ENCODE peak calls at places on chromosomes 11 and 22, in nine cellular contexts. One of them, this sample, is unnamed.
A peak's percentile ranks its signal among the peaks of the same experiment; 100 is the strongest.

GRCh38 chr11:124717786-124718634 is 21.7 kb upstream of the NRGN start:
- DNase-seq in nucleus accumbens: no peak
- DNase-seq in anterior cingulate cortex: no peak
- DNase-seq in stimulated activated CD8-positive, alpha-beta memory T cell treated with anti-CD3 and anti-CD28 coated beads, Interleukin-4, amount 100 ng/mL, for 24 hours: peak; percentile 2
- DNase-seq in T-helper 17 cell: no peak
- DNase-seq in CD8-positive, alpha-beta T cell: peak; percentile 17
- DNase-seq in GM12891: no peak
- DNase-seq in COR-L47: no peak
- DNase-seq in epithelial cell of prostate: no peak
- DNase-seq in this sample: peak; percentile 48

GRCh38 chr22:35352214-35353111 is 28.4 kb upstream of the HMOX1 start:
- DNase-seq in epithelial cell of prostate: no peak
- DNase-seq in GM12891: no peak
- DNase-seq in CD8-positive, alpha-beta T cell: peak; percentile 39
- DNase-seq in anterior cingulate cortex: peak; percentile 65
- DNase-seq in T-helper 17 cell: no peak
- DNase-seq in nucleus accumbens: peak; percentile 25
- DNase-seq in COR-L47: no peak
- DNase-seq in stimulated activated CD8-positive, alpha-beta memory T cell treated with anti-CD3 and anti-CD28 coated beads, Interleukin-4, amount 100 ng/mL, for 24 hours: peak; percentile 47
- DNase-seq in this sample: no peak

GRCh38 chr11:15673408-15673811 is 558.7 kb downstream of the INSC start:
- DNase-seq in anterior cingulate cortex: no peak
- DNase-seq in T-helper 17 cell: no peak
- DNase-seq in COR-L47: peak; percentile 67
- DNase-seq in CD8-positive, alpha-beta T cell: no peak
- DNase-seq in GM12891: no peak
- DNase-seq in epithelial cell of prostate: no peak
- DNase-seq in nucleus accumbens: no peak
- DNase-seq in stimulated activated CD8-positive, alpha-beta memory T cell treated with anti-CD3 and anti-CD28 coated beads, Interleukin-4, amount 100 ng/mL, for 24 hours: no peak
- DNase-seq in this sample: no peak

GRCh38 chr11:2289859-2290258 is 11.9 kb downstream of the C11orf21 start:
- DNase-seq in nucleus accumbens: no peak
- DNase-seq in GM12891: no peak
- DNase-seq in anterior cingulate cortex: no peak
- DNase-seq in COR-L47: no peak
- DNase-seq in T-helper 17 cell: no peak
- DNase-seq in stimulated activated CD8-positive, alpha-beta memory T cell treated with anti-CD3 and anti-CD28 coated beads, Interleukin-4, amount 100 ng/mL, for 24 hours: no peak
- DNase-seq in CD8-positive, alpha-beta T cell: no peak
- DNase-seq in epithelial cell of prostate: no peak
- DNase-seq in this sample: no peak

GRCh38 chr11:111676878-111677585 is 74.8 kb downstream of the SIK2 start:
- DNase-seq in GM12891: no peak
- DNase-seq in nucleus accumbens: no peak
- DNase-seq in epithelial cell of prostate: no peak
- DNase-seq in stimulated activated CD8-positive, alpha-beta memory T cell treated with anti-CD3 and anti-CD28 coated beads, Interleukin-4, amount 100 ng/mL, for 24 hours: no peak
- DNase-seq in CD8-positive, alpha-beta T cell: no peak
- DNase-seq in COR-L47: no peak
- DNase-seq in T-helper 17 cell: no peak
- DNase-seq in anterior cingulate cortex: no peak
- DNase-seq in this sample: peak; percentile 70

GRCh38 chr22:42160830-42161696 is 30.5 kb upstream of the CYP2D6 start:
- DNase-seq in stimulated activated CD8-positive, alpha-beta memory T cell treated with anti-CD3 and anti-CD28 coated beads, Interleukin-4, amount 100 ng/mL, for 24 hours: no peak
- DNase-seq in COR-L47: no peak
- DNase-seq in epithelial cell of prostate: no peak
- DNase-seq in T-helper 17 cell: no peak
- DNase-seq in nucleus accumbens: no peak
- DNase-seq in CD8-positive, alpha-beta T cell: no peak
- DNase-seq in GM12891: no peak
- DNase-seq in anterior cingulate cortex: no peak
- DNase-seq in this sample: no peak

GRCh38 chr11:12761029-12761428 is 86.8 kb downstream of the TEAD1 start:
- DNase-seq in CD8-positive, alpha-beta T cell: no peak
- DNase-seq in epithelial cell of prostate: no peak
- DNase-seq in COR-L47: no peak
- DNase-seq in nucleus accumbens: no peak
- DNase-seq in stimulated activated CD8-positive, alpha-beta memory T cell treated with anti-CD3 and anti-CD28 coated beads, Interleukin-4, amount 100 ng/mL, for 24 hours: no peak
- DNase-seq in T-helper 17 cell: no peak
- DNase-seq in GM12891: no peak
- DNase-seq in anterior cingulate cortex: no peak
- DNase-seq in this sample: no peak

GRCh38 chr11:2769409-2769778 is 69.6 kb upstream of the KCNQ1OT1 start:
- DNase-seq in stimulated activated CD8-positive, alpha-beta memory T cell treated with anti-CD3 and anti-CD28 coated beads, Interleukin-4, amount 100 ng/mL, for 24 hours: no peak
- DNase-seq in GM12891: no peak
- DNase-seq in nucleus accumbens: no peak
- DNase-seq in COR-L47: no peak
- DNase-seq in CD8-positive, alpha-beta T cell: no peak
- DNase-seq in anterior cingulate cortex: no peak
- DNase-seq in T-helper 17 cell: no peak
- DNase-seq in epithelial cell of prostate: no peak
- DNase-seq in this sample: no peak

GRCh38 chr11:94747136-94748110 is 20.7 kb upstream of the AMOTL1 start:
- DNase-seq in stimulated activated CD8-positive, alpha-beta memory T cell treated with anti-CD3 and anti-CD28 coated beads, Interleukin-4, amount 100 ng/mL, for 24 hours: no peak
- DNase-seq in GM12891: no peak
- DNase-seq in COR-L47: no peak
- DNase-seq in nucleus accumbens: no peak
- DNase-seq in anterior cingulate cortex: no peak
- DNase-seq in T-helper 17 cell: no peak
- DNase-seq in epithelial cell of prostate: peak; percentile 94
- DNase-seq in CD8-positive, alpha-beta T cell: no peak
- DNase-seq in this sample: peak; percentile 79

GRCh38 chr11:118152020-118152551 is 537 bp downstream of the SCN4B start:
- DNase-seq in COR-L47: no peak
- DNase-seq in stimulated activated CD8-positive, alpha-beta memory T cell treated with anti-CD3 and anti-CD28 coated beads, Interleukin-4, amount 100 ng/mL, for 24 hours: no peak
- DNase-seq in CD8-positive, alpha-beta T cell: no peak
- DNase-seq in GM12891: no peak
- DNase-seq in T-helper 17 cell: no peak
- DNase-seq in nucleus accumbens: no peak
- DNase-seq in anterior cingulate cortex: no peak
- DNase-seq in epithelial cell of prostate: no peak
- DNase-seq in this sample: no peak

GRCh38 chr11:7219457-7219856 is 32.2 kb upstream of the SYT9 start:
- DNase-seq in CD8-positive, alpha-beta T cell: no peak
- DNase-seq in T-helper 17 cell: no peak
- DNase-seq in epithelial cell of prostate: no peak
- DNase-seq in anterior cingulate cortex: no peak
- DNase-seq in stimulated activated CD8-positive, alpha-beta memory T cell treated with anti-CD3 and anti-CD28 coated beads, Interleukin-4, amount 100 ng/mL, for 24 hours: no peak
- DNase-seq in GM12891: no peak
- DNase-seq in COR-L47: no peak
- DNase-seq in nucleus accumbens: no peak
- DNase-seq in this sample: no peak

GRCh38 chr11:63622318-63622717 is 8.1 kb upstream of the PLAAT3 start:
- DNase-seq in GM12891: no peak
- DNase-seq in CD8-positive, alpha-beta T cell: no peak
- DNase-seq in COR-L47: no peak
- DNase-seq in anterior cingulate cortex: no peak
- DNase-seq in epithelial cell of prostate: peak; percentile 45
- DNase-seq in T-helper 17 cell: no peak
- DNase-seq in stimulated activated CD8-positive, alpha-beta memory T cell treated with anti-CD3 and anti-CD28 coated beads, Interleukin-4, amount 100 ng/mL, for 24 hours: no peak
- DNase-seq in nucleus accumbens: no peak
- DNase-seq in this sample: no peak

GRCh38 chr11:75510011-75510595 is 15.6 kb downstream of the GDPD5 start:
- DNase-seq in COR-L47: no peak
- DNase-seq in anterior cingulate cortex: no peak
- DNase-seq in epithelial cell of prostate: no peak
- DNase-seq in CD8-positive, alpha-beta T cell: no peak
- DNase-seq in GM12891: no peak
- DNase-seq in T-helper 17 cell: no peak
- DNase-seq in stimulated activated CD8-positive, alpha-beta memory T cell treated with anti-CD3 and anti-CD28 coated beads, Interleukin-4, amount 100 ng/mL, for 24 hours: no peak
- DNase-seq in nucleus accumbens: no peak
- DNase-seq in this sample: no peak

GRCh38 chr11:122910775-122911174 is 28.2 kb downstream of the JHY start:
- DNase-seq in T-helper 17 cell: no peak
- DNase-seq in CD8-positive, alpha-beta T cell: no peak
- DNase-seq in anterior cingulate cortex: no peak
- DNase-seq in nucleus accumbens: no peak
- DNase-seq in COR-L47: peak; percentile 3
- DNase-seq in stimulated activated CD8-positive, alpha-beta memory T cell treated with anti-CD3 and anti-CD28 coated beads, Interleukin-4, amount 100 ng/mL, for 24 hours: no peak
- DNase-seq in epithelial cell of prostate: no peak
- DNase-seq in GM12891: no peak
- DNase-seq in this sample: peak; percentile 17

GRCh38 chr22:42313804-42314581 is 43.5 kb upstream of the TCF20 start:
- DNase-seq in anterior cingulate cortex: no peak
- DNase-seq in epithelial cell of prostate: no peak
- DNase-seq in stimulated activated CD8-positive, alpha-beta memory T cell treated with anti-CD3 and anti-CD28 coated beads, Interleukin-4, amount 100 ng/mL, for 24 hours: no peak
- DNase-seq in nucleus accumbens: no peak
- DNase-seq in CD8-positive, alpha-beta T cell: peak; percentile 42
- DNase-seq in COR-L47: peak; percentile 93
- DNase-seq in T-helper 17 cell: no peak
- DNase-seq in GM12891: peak; percentile 67
- DNase-seq in this sample: peak; percentile 69

GRCh38 chr22:20440637-20441591 is 3.3 kb upstream of the SCARF2 start:
- DNase-seq in CD8-positive, alpha-beta T cell: no peak
- DNase-seq in anterior cingulate cortex: no peak
- DNase-seq in epithelial cell of prostate: no peak
- DNase-seq in stimulated activated CD8-positive, alpha-beta memory T cell treated with anti-CD3 and anti-CD28 coated beads, Interleukin-4, amount 100 ng/mL, for 24 hours: no peak
- DNase-seq in T-helper 17 cell: no peak
- DNase-seq in COR-L47: no peak
- DNase-seq in nucleus accumbens: no peak
- DNase-seq in GM12891: no peak
- DNase-seq in this sample: no peak

GRCh38 chr22:50530857-50531545 is 1.2 kb upstream of the TYMP start:
- DNase-seq in nucleus accumbens: no peak
- DNase-seq in GM12891: peak; percentile 69
- DNase-seq in COR-L47: peak; percentile 31
- DNase-seq in epithelial cell of prostate: no peak
- DNase-seq in CD8-positive, alpha-beta T cell: peak; percentile 85
- DNase-seq in stimulated activated CD8-positive, alpha-beta memory T cell treated with anti-CD3 and anti-CD28 coated beads, Interleukin-4, amount 100 ng/mL, for 24 hours: peak; percentile 70
- DNase-seq in anterior cingulate cortex: no peak
- DNase-seq in T-helper 17 cell: peak; percentile 62
- DNase-seq in this sample: peak; percentile 78

GRCh38 chr11:126929186-126930085 is 71.1 kb downstream of the KIRREL3 start:
- DNase-seq in nucleus accumbens: no peak
- DNase-seq in GM12891: no peak
- DNase-seq in epithelial cell of prostate: no peak
- DNase-seq in CD8-positive, alpha-beta T cell: no peak
- DNase-seq in stimulated activated CD8-positive, alpha-beta memory T cell treated with anti-CD3 and anti-CD28 coated beads, Interleukin-4, amount 100 ng/mL, for 24 hours: no peak
- DNase-seq in anterior cingulate cortex: no peak
- DNase-seq in COR-L47: no peak
- DNase-seq in T-helper 17 cell: no peak
- DNase-seq in this sample: peak; percentile 48

GRCh38 chr11:93740031-93740801 is 1.1 kb downstream of the TAF1D start:
- DNase-seq in epithelial cell of prostate: peak; percentile 10
- DNase-seq in anterior cingulate cortex: no peak
- DNase-seq in CD8-positive, alpha-beta T cell: peak; percentile 18
- DNase-seq in nucleus accumbens: no peak
- DNase-seq in COR-L47: peak; percentile 24
- DNase-seq in stimulated activated CD8-positive, alpha-beta memory T cell treated with anti-CD3 and anti-CD28 coated beads, Interleukin-4, amount 100 ng/mL, for 24 hours: peak; percentile 22
- DNase-seq in T-helper 17 cell: no peak
- DNase-seq in GM12891: no peak
- DNase-seq in this sample: peak; percentile 24

GRCh38 chr11:18522388-18522787 is 4.4 kb downstream of the TSG101 start:
- DNase-seq in nucleus accumbens: no peak
- DNase-seq in anterior cingulate cortex: no peak
- DNase-seq in CD8-positive, alpha-beta T cell: no peak
- DNase-seq in T-helper 17 cell: no peak
- DNase-seq in stimulated activated CD8-positive, alpha-beta memory T cell treated with anti-CD3 and anti-CD28 coated beads, Interleukin-4, amount 100 ng/mL, for 24 hours: no peak
- DNase-seq in epithelial cell of prostate: no peak
- DNase-seq in COR-L47: no peak
- DNase-seq in GM12891: no peak
- DNase-seq in this sample: no peak

GRCh38 chr11:67117667-67118058 is 1.4 kb upstream of the KDM2A start:
- DNase-seq in epithelial cell of prostate: no peak
- DNase-seq in COR-L47: no peak
- DNase-seq in T-helper 17 cell: peak; percentile 30
- DNase-seq in anterior cingulate cortex: no peak
- DNase-seq in CD8-positive, alpha-beta T cell: peak; percentile 40
- DNase-seq in nucleus accumbens: no peak
- DNase-seq in stimulated activated CD8-positive, alpha-beta memory T cell treated with anti-CD3 and anti-CD28 coated beads, Interleukin-4, amount 100 ng/mL, for 24 hours: no peak
- DNase-seq in GM12891: no peak
- DNase-seq in this sample: peak; percentile 22

GRCh38 chr11:110712643-110713468 is 619 bp upstream of the ARHGAP20 start:
- DNase-seq in nucleus accumbens: no peak
- DNase-seq in T-helper 17 cell: no peak
- DNase-seq in anterior cingulate cortex: peak; percentile 42
- DNase-seq in COR-L47: no peak
- DNase-seq in stimulated activated CD8-positive, alpha-beta memory T cell treated with anti-CD3 and anti-CD28 coated beads, Interleukin-4, amount 100 ng/mL, for 24 hours: no peak
- DNase-seq in GM12891: peak; percentile 3
- DNase-seq in epithelial cell of prostate: no peak
- DNase-seq in CD8-positive, alpha-beta T cell: no peak
- DNase-seq in this sample: no peak

GRCh38 chr22:29167032-29167911 is 38.4 kb upstream of the EMID1 start:
- DNase-seq in T-helper 17 cell: peak; percentile 21
- DNase-seq in GM12891: peak; percentile 78
- DNase-seq in CD8-positive, alpha-beta T cell: peak; percentile 23
- DNase-seq in stimulated activated CD8-positive, alpha-beta memory T cell treated with anti-CD3 and anti-CD28 coated beads, Interleukin-4, amount 100 ng/mL, for 24 hours: peak; percentile 17
- DNase-seq in nucleus accumbens: no peak
- DNase-seq in epithelial cell of prostate: no peak
- DNase-seq in COR-L47: no peak
- DNase-seq in anterior cingulate cortex: no peak
- DNase-seq in this sample: peak; percentile 93

GRCh38 chr22:48359613-48359965 is 1468.1 kb downstream of the BRD1 start:
- DNase-seq in COR-L47: no peak
- DNase-seq in epithelial cell of prostate: no peak
- DNase-seq in GM12891: no peak
- DNase-seq in stimulated activated CD8-positive, alpha-beta memory T cell treated with anti-CD3 and anti-CD28 coated beads, Interleukin-4, amount 100 ng/mL, for 24 hours: no peak
- DNase-seq in T-helper 17 cell: no peak
- DNase-seq in CD8-positive, alpha-beta T cell: no peak
- DNase-seq in anterior cingulate cortex: no peak
- DNase-seq in nucleus accumbens: no peak
- DNase-seq in this sample: no peak

GRCh38 chr11:70696076-70696475 is 297.7 kb downstream of the CTTN start:
- DNase-seq in T-helper 17 cell: no peak
- DNase-seq in epithelial cell of prostate: no peak
- DNase-seq in CD8-positive, alpha-beta T cell: no peak
- DNase-seq in stimulated activated CD8-positive, alpha-beta memory T cell treated with anti-CD3 and anti-CD28 coated beads, Interleukin-4, amount 100 ng/mL, for 24 hours: no peak
- DNase-seq in anterior cingulate cortex: no peak
- DNase-seq in nucleus accumbens: no peak
- DNase-seq in GM12891: no peak
- DNase-seq in COR-L47: no peak
- DNase-seq in this sample: no peak

GRCh38 chr11:35523351-35523768 is 2.1 kb downstream of the PAMR1 start:
- DNase-seq in epithelial cell of prostate: no peak
- DNase-seq in anterior cingulate cortex: no peak
- DNase-seq in GM12891: no peak
- DNase-seq in COR-L47: no peak
- DNase-seq in T-helper 17 cell: no peak
- DNase-seq in stimulated activated CD8-positive, alpha-beta memory T cell treated with anti-CD3 and anti-CD28 coated beads, Interleukin-4, amount 100 ng/mL, for 24 hours: no peak
- DNase-seq in CD8-positive, alpha-beta T cell: no peak
- DNase-seq in nucleus accumbens: no peak
- DNase-seq in this sample: peak; percentile 76

GRCh38 chr11:129881570-129882170 is 13.7 kb downstream of the NFRKB start:
- DNase-seq in anterior cingulate cortex: no peak
- DNase-seq in T-helper 17 cell: peak; percentile 45
- DNase-seq in COR-L47: peak; percentile 17
- DNase-seq in stimulated activated CD8-positive, alpha-beta memory T cell treated with anti-CD3 and anti-CD28 coated beads, Interleukin-4, amount 100 ng/mL, for 24 hours: peak; percentile 27
- DNase-seq in nucleus accumbens: no peak
- DNase-seq in CD8-positive, alpha-beta T cell: peak; percentile 49
- DNase-seq in epithelial cell of prostate: no peak
- DNase-seq in GM12891: peak; percentile 50
- DNase-seq in this sample: peak; percentile 28

GRCh38 chr11:125176866-125177265 is 12.3 kb downstream of the PKNOX2 start:
- DNase-seq in CD8-positive, alpha-beta T cell: no peak
- DNase-seq in anterior cingulate cortex: no peak
- DNase-seq in nucleus accumbens: no peak
- DNase-seq in epithelial cell of prostate: no peak
- DNase-seq in T-helper 17 cell: no peak
- DNase-seq in GM12891: no peak
- DNase-seq in stimulated activated CD8-positive, alpha-beta memory T cell treated with anti-CD3 and anti-CD28 coated beads, Interleukin-4, amount 100 ng/mL, for 24 hours: no peak
- DNase-seq in COR-L47: no peak
- DNase-seq in this sample: no peak

GRCh38 chr11:65639623-65640482 is 2.0 kb downstream of the SIPA1 start:
- DNase-seq in GM12891: peak; percentile 68
- DNase-seq in anterior cingulate cortex: peak; percentile 49
- DNase-seq in epithelial cell of prostate: no peak
- DNase-seq in nucleus accumbens: no peak
- DNase-seq in COR-L47: no peak
- DNase-seq in T-helper 17 cell: peak; percentile 63
- DNase-seq in stimulated activated CD8-positive, alpha-beta memory T cell treated with anti-CD3 and anti-CD28 coated beads, Interleukin-4, amount 100 ng/mL, for 24 hours: no peak
- DNase-seq in CD8-positive, alpha-beta T cell: peak; percentile 75
- DNase-seq in this sample: no peak

GRCh38 chr22:48827228-48827810 is 1000.4 kb downstream of the BRD1 start:
- DNase-seq in epithelial cell of prostate: no peak
- DNase-seq in COR-L47: peak; percentile 94
- DNase-seq in nucleus accumbens: no peak
- DNase-seq in GM12891: no peak
- DNase-seq in anterior cingulate cortex: no peak
- DNase-seq in T-helper 17 cell: no peak
- DNase-seq in CD8-positive, alpha-beta T cell: no peak
- DNase-seq in stimulated activated CD8-positive, alpha-beta memory T cell treated with anti-CD3 and anti-CD28 coated beads, Interleukin-4, amount 100 ng/mL, for 24 hours: no peak
- DNase-seq in this sample: no peak

GRCh38 chr11:134905513-134905912 is 493.5 kb upstream of the B3GAT1 start:
- DNase-seq in anterior cingulate cortex: no peak
- DNase-seq in GM12891: no peak
- DNase-seq in COR-L47: no peak
- DNase-seq in epithelial cell of prostate: no peak
- DNase-seq in stimulated activated CD8-positive, alpha-beta memory T cell treated with anti-CD3 and anti-CD28 coated beads, Interleukin-4, amount 100 ng/mL, for 24 hours: no peak
- DNase-seq in CD8-positive, alpha-beta T cell: no peak
- DNase-seq in nucleus accumbens: peak; percentile 6
- DNase-seq in T-helper 17 cell: no peak
- DNase-seq in this sample: no peak

This sample was measured in RPMI7951.